ENCODE peak calls at places on chromosome 12, in ten cellular contexts. Z is CD8-positive, alpha-beta memory T cell; K is fibroblast of pulmonary artery; R is AG04450; L is cardiac fibroblast; V is sigmoid colon; F is fibroblast of lung; N is pancreas; H is NT2/D1; X is brain microvascular endothelial cell. S is an unnamed sample.

GRCh38 chr12:76922821-76923315 is 44.0 kb upstream of the CSRP2 start:
- DNase-seq in Z (no peak), K (no peak), R (no peak), L (no peak), V (no peak), F (no peak), N (no peak), H (no peak), X (no peak), S (no peak)

GRCh38 chr12:53333289-53333688 is 2.9 kb downstream of the SP7 start:
- DNase-seq in Z (no peak), K (no peak), R (no peak), L (no peak), V (no peak), F (no peak), N (no peak), H (no peak), X (no peak), S (no peak)

GRCh38 chr12:132491761-132492378 is 1.9 kb downstream of the FBRSL1 start:
- DNase-seq in Z (no peak), K (no peak), R (no peak), L (no peak), V (no peak), F (no peak), N (peak), H (no peak), X (no peak), S (no peak)

GRCh38 chr12:116950628-116951325 is 40.0 kb downstream of the FBXW8 start:
- DNase-seq in Z (no peak), K (no peak), R (no peak), L (no peak), V (no peak), F (no peak), N (no peak), H (no peak), X (no peak), S (no peak)

GRCh38 chr12:20044836-20045235 is 323.5 kb upstream of the PDE3A start:
- DNase-seq in Z (no peak), K (peak), R (peak), L (peak), V (no peak), F (peak), N (no peak), H (no peak), X (peak), S (no peak)

GRCh38 chr12:63420206-63420644 is 248.1 kb downstream of the DPY19L2 start:
- DNase-seq in Z (peak), K (peak), R (peak), L (peak), V (no peak), F (peak), N (no peak), H (peak), X (peak), S (peak)

GRCh38 chr12:114405449-114406271 is at the start of gene TBX5:
- DNase-seq in Z (no peak), K (peak), R (peak), L (peak), V (no peak), F (peak), N (no peak), H (no peak), X (no peak), S (no peak)

GRCh38 chr12:3496964-3497363 is 6.0 kb downstream of the PRMT8 start:
- DNase-seq in Z (no peak), K (no peak), R (no peak), L (no peak), V (no peak), F (no peak), N (no peak), H (no peak), X (no peak), S (no peak)

GRCh38 chr12:81284137-81284536 is 206.3 kb downstream of the ACSS3 start:
- DNase-seq in Z (no peak), K (no peak), R (no peak), L (peak), V (no peak), F (no peak), N (no peak), H (no peak), X (no peak), S (no peak)

GRCh38 chr12:20024194-20024593 is 344.1 kb upstream of the PDE3A start:
- DNase-seq in Z (no peak), K (peak), R (no peak), L (peak), V (no peak), F (peak), N (no peak), H (no peak), X (no peak), S (peak)

GRCh38 chr12:50283924-50284236 is 560 bp upstream of the LIMA1 start:
- DNase-seq in Z (no peak), K (peak), R (no peak), L (no peak), V (no peak), F (peak), N (no peak), H (no peak), X (no peak), S (no peak)

GRCh38 chr12:10385181-10385613 is 4.6 kb downstream of the KLRK1 start:
- DNase-seq in Z (no peak), K (peak), R (no peak), L (peak), V (no peak), F (peak), N (no peak), H (no peak), X (no peak), S (peak)

GRCh38 chr12:68613209-68613904 is 2.7 kb downstream of the RAP1B start:
- DNase-seq in Z (peak), K (no peak), R (no peak), L (no peak), V (no peak), F (no peak), N (no peak), H (no peak), X (no peak), S (no peak)

GRCh38 chr12:91194500-91194899 is 11.9 kb upstream of the DCN start:
- DNase-seq in Z (no peak), K (peak), R (no peak), L (peak), V (no peak), F (no peak), N (no peak), H (no peak), X (no peak), S (no peak)

GRCh38 chr12:41919526-41920305 is 225.0 kb downstream of the GXYLT1 start:
- DNase-seq in Z (no peak), K (no peak), R (no peak), L (no peak), V (no peak), F (no peak), N (no peak), H (no peak), X (no peak), S (no peak)

GRCh38 chr12:71958056-71958455 is 19.4 kb downstream of the TPH2 start:
- DNase-seq in Z (no peak), K (peak), R (no peak), L (peak), V (no peak), F (no peak), N (no peak), H (no peak), X (no peak), S (no peak)

GRCh38 chr12:2520722-2521246 is 274.0 kb upstream of the FKBP4 start:
- DNase-seq in Z (no peak), K (no peak), R (no peak), L (no peak), V (no peak), F (no peak), N (no peak), H (no peak), X (no peak), S (no peak)

GRCh38 chr12:777550-778047 is 25.2 kb downstream of the WNK1 start:
- DNase-seq in Z (no peak), K (no peak), R (no peak), L (no peak), V (no peak), F (no peak), N (no peak), H (no peak), X (no peak), S (no peak)

GRCh38 chr12:99911076-99911475 is 73.7 kb downstream of the ANKS1B start:
- DNase-seq in Z (no peak), K (peak), R (peak), L (peak), V (peak), F (peak), N (no peak), H (no peak), X (peak), S (peak)

GRCh38 chr12:130862161-130862560 is 9.7 kb upstream of the RAN start:
- DNase-seq in Z (no peak), K (no peak), R (no peak), L (no peak), V (peak), F (no peak), N (no peak), H (no peak), X (no peak), S (no peak)

GRCh38 chr12:94172973-94173372 is 24.6 kb downstream of the PLXNC1 start:
- DNase-seq in Z (no peak), K (peak), R (peak), L (peak), V (no peak), F (peak), N (no peak), H (no peak), X (peak), S (peak)

GRCh38 chr12:7961395-7962188 is 25.6 kb upstream of the SLC2A3 start:
- DNase-seq in Z (no peak), K (no peak), R (peak), L (no peak), V (no peak), F (peak), N (no peak), H (no peak), X (no peak), S (no peak)
- H3K4me3 ChIP-seq in Z (peak), K (peak), R (peak), L (no peak), V (no peak), F (peak), N (no peak), H (peak), X (no peak), S (peak)

DNA sequence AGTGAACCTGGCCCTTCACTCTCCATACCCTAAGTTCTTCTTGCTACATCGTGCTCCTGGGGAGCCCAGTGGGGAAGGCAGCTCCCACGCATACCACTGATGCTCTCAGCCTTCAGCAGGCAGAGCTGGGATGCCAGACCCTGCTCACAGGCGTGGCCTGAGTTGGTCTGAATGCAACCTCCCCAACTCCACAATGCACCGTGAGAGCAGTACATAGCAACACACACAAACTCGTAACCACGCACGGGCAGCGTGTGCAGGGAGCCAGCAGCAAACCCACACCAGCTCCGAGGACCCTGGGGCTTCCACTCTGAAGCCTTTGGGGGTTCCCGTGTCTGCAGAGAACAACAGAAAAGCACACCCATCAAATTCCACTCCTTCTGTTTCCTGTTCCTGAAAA is 37.2 kb downstream of the ANO2 start:
- DNase-seq in Z (no peak), K (peak), R (no peak), L (no peak), V (no peak), F (no peak), N (no peak), H (no peak), X (no peak), S (no peak)
- H3K4me3 ChIP-seq in Z (no peak), K (no peak), R (no peak), L (no peak), V (no peak), F (no peak), N (no peak), H (no peak), X (no peak), S (no peak)

DNA sequence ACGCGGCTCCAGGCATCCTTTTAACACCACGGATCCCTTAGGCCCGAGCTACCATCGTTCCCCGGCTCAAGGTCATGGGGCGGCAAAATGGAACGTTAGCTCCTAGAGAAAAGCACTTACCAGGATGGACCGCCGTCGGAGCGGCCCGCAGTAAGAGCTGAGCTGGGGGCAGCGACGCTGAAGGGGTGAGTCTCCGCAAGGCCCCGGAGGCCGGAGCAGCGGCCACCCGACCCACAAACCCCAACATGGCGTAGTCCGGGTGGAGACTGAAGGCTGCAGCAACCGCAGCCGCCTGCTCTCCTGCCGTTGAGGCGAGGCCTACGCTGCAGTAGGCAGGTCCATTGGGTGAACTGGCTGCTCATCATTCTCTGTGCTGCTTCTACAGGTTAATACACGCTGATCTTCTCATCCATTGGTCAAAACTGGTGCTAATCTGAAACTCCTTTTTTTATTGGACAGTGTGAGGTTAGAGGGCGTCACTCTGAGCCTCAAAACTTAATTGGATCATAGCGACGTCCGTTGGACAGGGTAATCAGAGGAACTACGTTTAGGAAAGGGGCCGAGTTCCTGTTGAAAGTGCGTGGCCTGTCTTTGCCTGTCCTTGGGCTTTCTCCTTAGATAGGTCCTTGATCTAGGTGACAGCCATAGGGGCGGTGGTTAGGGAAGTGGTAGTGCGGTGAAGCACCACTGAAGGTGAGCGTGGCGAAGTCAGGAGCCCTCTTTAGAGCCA is at the start of gene ATP5F1B:
- DNase-seq in Z (peak), K (peak), R (peak), L (peak), V (peak), F (peak), N (peak), H (peak), X (peak), S (peak)
- H3K4me3 ChIP-seq in Z (peak), K (peak), R (peak), L (peak), V (peak), F (peak), N (peak), H (peak), X (peak), S (peak)

DNA sequence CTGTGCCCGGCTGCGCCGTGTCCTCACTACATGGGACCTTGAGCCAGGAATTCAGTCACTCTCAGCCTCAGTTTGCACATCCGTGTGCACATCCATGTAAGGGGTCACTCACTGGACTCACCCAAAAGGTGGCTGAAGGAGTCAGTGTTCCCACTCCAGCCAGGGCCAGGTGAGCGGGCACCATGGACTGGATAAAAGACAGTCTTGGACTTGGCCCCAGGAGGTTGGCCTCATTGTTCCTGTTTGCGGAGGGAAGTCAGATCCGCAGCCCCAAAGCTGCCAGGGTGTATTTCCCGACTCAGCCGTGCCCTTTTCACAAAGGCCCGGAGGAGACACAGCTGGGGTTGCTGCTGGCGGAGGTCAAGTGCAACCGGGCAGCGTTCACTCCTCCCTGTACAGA is 170.7 kb upstream of the MYL2 start:
- DNase-seq in Z (no peak), K (no peak), R (no peak), L (no peak), V (no peak), F (no peak), N (no peak), H (no peak), X (no peak), S (no peak)
- H3K4me3 ChIP-seq in Z (no peak), K (no peak), R (no peak), L (no peak), V (no peak), F (no peak), N (no peak), H (no peak), X (no peak), S (no peak)

GRCh38 chr12:105317942-105318614 is 12.4 kb upstream of the C12orf75 start:
- DNase-seq in Z (no peak), K (no peak), R (no peak), L (peak), V (no peak), F (no peak), N (no peak), H (no peak), X (no peak), S (no peak)
- H3K4me3 ChIP-seq in Z (no peak), K (no peak), R (no peak), L (no peak), V (no peak), F (no peak), N (no peak), H (no peak), X (no peak), S (no peak)

DNA sequence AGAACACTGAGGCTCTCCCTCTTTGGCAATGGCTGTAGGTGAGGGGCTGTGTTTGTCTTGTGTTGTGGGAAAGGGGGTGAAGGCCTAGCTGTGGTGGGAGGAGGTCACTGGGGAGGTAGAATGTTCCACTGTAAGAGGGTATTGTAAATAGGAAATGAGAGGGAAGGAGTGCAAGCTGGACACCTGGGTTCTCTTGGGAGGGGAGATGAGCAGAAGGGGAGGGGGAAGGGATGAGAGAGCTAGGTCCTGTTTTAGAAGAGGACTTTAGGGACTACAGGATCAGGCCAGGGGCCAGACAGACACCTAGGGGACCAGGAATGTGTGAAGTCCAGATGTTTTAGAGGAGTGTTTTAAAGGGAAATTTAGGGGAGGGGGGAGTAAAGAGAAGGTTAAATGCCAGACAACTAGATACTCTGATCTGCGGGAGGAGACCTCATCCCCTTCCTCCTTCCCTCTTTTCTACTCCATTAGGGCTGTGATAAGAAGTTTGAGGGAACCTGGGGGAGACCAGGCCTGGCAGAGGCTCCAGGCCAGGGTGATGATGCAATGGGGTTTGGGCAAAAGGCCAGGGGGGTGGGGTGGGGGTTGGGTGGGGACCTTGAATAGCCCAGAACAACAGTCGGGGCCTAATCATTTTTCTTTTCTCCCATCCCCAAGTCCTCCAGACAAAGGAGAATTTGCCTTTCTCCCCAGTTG is 2.0 kb downstream of the ITGA5 start:
- DNase-seq in Z (peak), K (peak), R (no peak), L (peak), V (peak), F (peak), N (no peak), H (no peak), X (no peak), S (no peak)
- H3K4me3 ChIP-seq in Z (peak), K (peak), R (peak), L (peak), V (peak), F (peak), N (no peak), H (no peak), X (peak), S (peak)